ENCODE peak calls at places on chromosome 11, in nine cellular contexts. B is posterior cingulate gyrus, W is kidney, O is AML-193, J is heart right ventricle, Y is germinal center, E is HAP-1, L is T-helper 1 cell, X is kidney tubule cell. U is an unnamed sample.

GRCh38 chr11:45339754-45340519 is 53.8 kb upstream of the SYT13 start:
- DNase-seq in B (peak), W (peak), O (peak), J (peak), Y (peak), E (peak), L (peak), X (peak), U (peak)

GRCh38 chr11:104946907-104947306 is 21.5 kb downstream of the CASP4 start:
- DNase-seq in B (no peak), W (no peak), O (peak), J (peak), Y (peak), E (peak), L (no peak), X (peak), U (peak)

GRCh38 chr11:132062541-132062940 is 692.1 kb downstream of the NTM start:
- DNase-seq in B (no peak), W (no peak), O (no peak), J (no peak), Y (no peak), E (no peak), L (no peak), X (no peak), U (no peak)

GRCh38 chr11:12053606-12054361 is 45.4 kb upstream of the DKK3 start:
- DNase-seq in B (no peak), W (peak), O (no peak), J (no peak), Y (no peak), E (no peak), L (no peak), X (no peak), U (no peak)

GRCh38 chr11:16946477-16947282 is 67.5 kb downstream of the PLEKHA7 start:
- DNase-seq in B (no peak), W (no peak), O (no peak), J (no peak), Y (peak), E (no peak), L (no peak), X (no peak), U (peak)

GRCh38 chr11:119520400-119520799 is 97.4 kb upstream of the THY1 start:
- DNase-seq in B (no peak), W (peak), O (no peak), J (no peak), Y (no peak), E (no peak), L (no peak), X (no peak), U (no peak)

GRCh38 chr11:78949976-78950690 is 375.5 kb upstream of the NARS2 start:
- DNase-seq in B (no peak), W (no peak), O (no peak), J (no peak), Y (no peak), E (no peak), L (no peak), X (no peak), U (no peak)

GRCh38 chr11:11243790-11244469 is 109.1 kb downstream of the CSNK2A3 start:
- DNase-seq in B (no peak), W (peak), O (no peak), J (peak), Y (peak), E (peak), L (peak), X (peak), U (peak)

GRCh38 chr11:125222494-125222893 is 57.9 kb downstream of the PKNOX2 start:
- DNase-seq in B (no peak), W (no peak), O (no peak), J (no peak), Y (no peak), E (no peak), L (no peak), X (no peak), U (no peak)

GRCh38 chr11:59186130-59186594 is 14.2 kb downstream of the DTX4 start:
- DNase-seq in B (peak), W (no peak), O (no peak), J (no peak), Y (peak), E (peak), L (peak), X (peak), U (peak)

GRCh38 chr11:26044389-26044788 is 287.5 kb upstream of the ANO3 start:
- DNase-seq in B (no peak), W (no peak), O (no peak), J (no peak), Y (no peak), E (no peak), L (no peak), X (no peak), U (no peak)

GRCh38 chr11:134634897-134635831 is 223.1 kb upstream of the B3GAT1 start:
- DNase-seq in B (no peak), W (peak), O (no peak), J (no peak), Y (no peak), E (no peak), L (no peak), X (no peak), U (no peak)

GRCh38 chr11:8729837-8730696 is 47.5 kb downstream of the RPL27A start:
- DNase-seq in B (no peak), W (no peak), O (no peak), J (no peak), Y (no peak), E (no peak), L (no peak), X (no peak), U (no peak)

GRCh38 chr11:16605440-16605970 is 132.9 kb upstream of the C11orf58 start:
- DNase-seq in B (no peak), W (peak), O (no peak), J (peak), Y (no peak), E (peak), L (no peak), X (no peak), U (no peak)